ENCODE peak calls at places on chromosomes 2 and 18, in ten cellular contexts. O is fibroblast of the aortic adventitia, T is body of pancreas, G is HCT116, R is A549, Z is PC-3, H is astrocyte, V is right lobe of liver, P is foreskin fibroblast, N is epithelial cell of esophagus. Q is an unnamed sample.

GRCh38 chr2:112483047-112483473 is 1.1 kb downstream of the TTL start:
- DNase-seq in O (peak), T (peak), G (no peak), R (peak), Z (peak), H (peak), V (no peak), P (peak), N (peak), Q (peak)

GRCh38 chr2:147740211-147740927 is 104.5 kb upstream of the ACVR2A start:
- DNase-seq in O (no peak), T (no peak), G (no peak), R (no peak), Z (no peak), H (no peak), V (no peak), P (no peak), N (peak), Q (no peak)

GRCh38 chr2:148876190-148876588 is 1.2 kb downstream of the KIF5C start:
- DNase-seq in O (no peak), T (no peak), G (no peak), R (no peak), Z (no peak), H (no peak), V (no peak), P (no peak), N (no peak), Q (no peak)

GRCh38 chr2:58428286-58428552 is 187.1 kb upstream of the FANCL start:
- DNase-seq in O (no peak), T (no peak), G (no peak), R (peak), Z (no peak), H (no peak), V (no peak), P (no peak), N (peak), Q (no peak)

GRCh38 chr18:11004294-11004693 is 145.1 kb downstream of the PIEZO2 start:
- DNase-seq in O (peak), T (no peak), G (no peak), R (no peak), Z (no peak), H (no peak), V (no peak), P (no peak), N (peak), Q (peak)

GRCh38 chr2:167190053-167190452 is 301.8 kb downstream of the XIRP2 start:
- DNase-seq in O (peak), T (peak), G (no peak), R (no peak), Z (peak), H (peak), V (no peak), P (peak), N (peak), Q (no peak)

GRCh38 chr18:44693030-44693784 is 12.5 kb downstream of the SETBP1 start:
- DNase-seq in O (peak), T (no peak), G (no peak), R (no peak), Z (peak), H (peak), V (no peak), P (no peak), N (peak), Q (no peak)

GRCh38 chr2:217919204-217919603 is 83.6 kb downstream of the TNS1 start:
- DNase-seq in O (no peak), T (no peak), G (no peak), R (no peak), Z (no peak), H (no peak), V (no peak), P (no peak), N (no peak), Q (no peak)

GRCh38 chr2:113058411-113058994 is 495 bp upstream of the IL36RN start:
- DNase-seq in O (no peak), T (no peak), G (no peak), R (no peak), Z (peak), H (no peak), V (no peak), P (no peak), N (peak), Q (no peak)

GRCh38 chr2:216694201-216694825 is 1.0 kb downstream of the IGFBP5 start:
- DNase-seq in O (peak), T (peak), G (no peak), R (peak), Z (peak), H (peak), V (no peak), P (no peak), N (peak), Q (peak)

GRCh38 chr2:216694826-216695217 is 527 bp downstream of the IGFBP5 start:
- DNase-seq in O (no peak), T (no peak), G (no peak), R (no peak), Z (no peak), H (no peak), V (no peak), P (no peak), N (no peak), Q (no peak)

GRCh38 chr2:216696321-216696720 is 972 bp upstream of the IGFBP5 start:
- DNase-seq in O (no peak), T (no peak), G (no peak), R (no peak), Z (no peak), H (no peak), V (no peak), P (no peak), N (no peak), Q (no peak)

GRCh38 chr2:216696751-216697560 is 1.6 kb upstream of the IGFBP5 start:
- DNase-seq in O (peak), T (no peak), G (peak), R (peak), Z (peak), H (peak), V (no peak), P (no peak), N (peak), Q (peak)

GRCh38 chr2:216695401-216695821 is at the start of gene IGFBP5:
- DNase-seq in O (peak), T (peak), G (no peak), R (no peak), Z (peak), H (peak), V (peak), P (peak), N (peak), Q (peak)
- TF ChIP-seq CTCF in O (peak), T (no peak), G (peak), R (peak), Z (peak), H (no peak), V (no peak), P (peak), N (no peak), Q (no peak)

DNA sequence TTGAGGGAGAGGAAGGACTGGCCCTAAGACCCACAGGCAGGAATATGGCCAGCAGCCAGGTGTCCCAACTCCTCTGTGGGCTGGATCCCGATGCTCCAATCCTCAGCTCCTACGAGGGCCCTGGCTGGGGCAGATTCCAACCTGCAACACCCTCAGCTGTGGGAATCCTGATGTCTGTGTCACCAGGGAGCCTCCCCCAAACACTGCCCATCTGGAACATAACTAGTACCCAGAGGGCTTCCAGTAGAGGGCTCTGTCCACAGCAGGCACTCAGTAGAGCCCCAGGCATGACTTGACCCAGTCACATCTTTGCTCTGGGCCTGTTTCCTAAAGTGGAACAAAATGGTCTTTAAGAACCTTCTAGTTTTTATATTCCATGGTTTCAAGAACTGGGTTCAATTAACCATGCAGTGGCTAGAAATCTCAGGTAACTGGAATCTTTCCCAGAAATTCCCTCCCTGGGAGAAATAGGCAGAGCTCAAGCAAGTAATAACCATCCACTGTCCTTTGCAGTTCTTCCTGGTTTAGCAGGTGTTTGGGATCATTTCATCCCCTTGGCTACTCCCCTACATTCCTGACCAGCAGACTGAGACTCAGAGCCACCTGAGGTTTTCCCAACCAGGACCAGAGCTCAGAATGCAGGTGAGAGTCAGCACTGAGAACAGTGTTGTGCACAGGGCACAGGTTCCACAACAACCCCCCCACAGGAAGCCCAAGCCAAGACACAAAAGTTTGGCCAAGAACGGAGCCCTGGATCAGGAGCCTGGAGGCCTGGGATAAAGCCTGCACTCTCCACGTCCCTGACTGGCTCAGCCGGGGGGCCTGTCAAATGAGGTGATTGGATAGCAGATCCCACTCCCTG is 20.8 kb upstream of the LOXHD1 start:
- DNase-seq in O (no peak), T (no peak), G (peak), R (no peak), Z (peak), H (no peak), V (no peak), P (no peak), N (peak), Q (peak)
- TF ChIP-seq CTCF in O (no peak), T (no peak), G (peak), R (no peak), Z (no peak), H (no peak), V (no peak), P (peak), N (no peak), Q (no peak)

GRCh38 chr2:54497738-54498680 is 41.9 kb downstream of the SPTBN1 start:
- DNase-seq in O (peak), T (peak), G (no peak), R (no peak), Z (peak), H (no peak), V (no peak), P (no peak), N (peak), Q (peak)
- TF ChIP-seq CTCF in O (peak), T (no peak), G (peak), R (peak), Z (peak), H (peak), V (peak), P (peak), N (peak), Q (peak)

DNA sequence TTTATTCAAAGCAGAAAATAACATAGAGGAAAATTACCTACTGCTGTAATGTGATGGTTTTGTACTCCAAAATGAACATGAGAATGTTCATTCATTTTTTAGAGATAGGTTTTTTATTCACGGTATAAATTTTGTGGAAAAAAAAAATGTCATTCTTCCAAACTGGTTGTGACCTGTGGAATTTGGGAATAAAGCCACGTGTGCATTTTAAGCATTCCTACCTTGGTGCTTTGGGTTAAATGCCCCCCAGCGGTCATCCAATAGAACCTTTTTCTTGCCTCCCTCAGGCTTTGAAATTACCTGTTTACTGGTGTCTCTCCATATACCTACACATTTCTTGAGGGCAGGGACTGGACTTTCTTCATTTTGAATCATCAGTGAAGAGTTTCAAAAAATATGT is 740.7 kb downstream of the DPP10 start:
- DNase-seq in O (no peak), T (no peak), G (no peak), R (no peak), Z (no peak), H (no peak), V (no peak), P (no peak), N (no peak), Q (no peak)
- TF ChIP-seq CTCF in O (no peak), T (no peak), G (no peak), R (no peak), Z (peak), H (no peak), V (no peak), P (no peak), N (no peak), Q (no peak)

DNA sequence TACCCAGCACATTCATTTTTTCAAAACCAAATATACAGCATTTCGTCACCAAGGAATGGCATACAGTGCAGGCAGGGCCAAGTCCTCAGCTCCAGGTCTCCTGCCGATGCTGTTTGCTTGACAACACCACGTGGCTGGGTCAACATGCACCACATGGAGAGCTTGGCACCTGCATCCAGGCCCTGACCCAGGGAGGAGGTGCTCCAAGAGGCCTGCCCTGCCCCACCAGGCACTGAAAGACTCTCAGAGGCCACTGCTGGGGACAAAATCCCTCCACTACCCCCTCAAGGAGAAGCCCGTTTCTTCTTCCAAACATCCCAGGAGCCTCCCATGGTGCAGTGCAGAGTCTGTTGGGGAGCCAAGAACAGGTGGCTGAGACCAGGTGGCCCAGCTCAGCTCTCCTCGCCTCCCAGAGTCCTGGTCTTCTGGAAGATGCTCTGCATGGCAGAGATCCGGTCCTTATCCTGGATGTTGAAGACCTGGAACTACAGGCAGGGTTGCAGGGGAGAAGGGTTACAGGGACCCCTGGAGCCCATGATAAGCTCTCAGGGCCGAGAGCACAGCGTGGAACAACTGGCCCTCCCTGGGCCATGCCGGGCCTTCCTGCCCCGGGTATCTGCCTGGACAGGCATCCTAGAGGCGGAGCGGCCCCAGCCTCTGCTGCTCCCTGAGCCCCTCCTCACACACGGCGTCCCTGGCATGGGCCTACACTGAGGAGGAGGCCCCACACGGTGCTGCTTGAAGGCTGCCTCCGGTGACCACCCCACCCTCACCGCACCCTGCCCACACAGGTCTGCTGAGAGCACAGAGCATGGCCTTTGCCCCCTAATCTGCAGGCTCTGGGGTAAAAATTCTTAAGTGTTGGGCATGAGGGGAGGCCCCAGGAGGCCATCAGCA is 9.0 kb downstream of the MAB21L4 start:
- DNase-seq in O (no peak), T (peak), G (no peak), R (no peak), Z (no peak), H (no peak), V (peak), P (no peak), N (no peak), Q (no peak)
- TF ChIP-seq CTCF in O (no peak), T (no peak), G (no peak), R (no peak), Z (no peak), H (no peak), V (no peak), P (no peak), N (no peak), Q (no peak)

GRCh38 chr2:229048134-229048533 is 223.0 kb downstream of the PID1 start:
- DNase-seq in O (no peak), T (no peak), G (no peak), R (no peak), Z (no peak), H (no peak), V (no peak), P (no peak), N (no peak), Q (no peak)
- TF ChIP-seq CTCF in O (no peak), T (no peak), G (no peak), R (no peak), Z (no peak), H (no peak), V (no peak), P (no peak), N (no peak), Q (no peak)

GRCh38 chr2:100483892-100484291 is 13.6 kb downstream of the NMS start:
- DNase-seq in O (no peak), T (no peak), G (no peak), R (no peak), Z (no peak), H (no peak), V (no peak), P (no peak), N (no peak), Q (no peak)

GRCh38 chr2:100484390-100484789 is 14.1 kb downstream of the NMS start:
- DNase-seq in O (no peak), T (no peak), G (no peak), R (no peak), Z (no peak), H (no peak), V (no peak), P (no peak), N (no peak), Q (no peak)

GRCh38 chr2:100482741-100483140 is 12.5 kb downstream of the NMS start:
- DNase-seq in O (no peak), T (no peak), G (no peak), R (peak), Z (no peak), H (no peak), V (no peak), P (no peak), N (no peak), Q (no peak)
- TF ChIP-seq CTCF in O (peak), T (no peak), G (peak), R (peak), Z (peak), H (no peak), V (no peak), P (peak), N (no peak), Q (no peak)

GRCh38 chr2:126568734-126569133 is 87.2 kb upstream of the GYPC start:
- DNase-seq in O (no peak), T (no peak), G (no peak), R (no peak), Z (no peak), H (no peak), V (no peak), P (no peak), N (no peak), Q (no peak)

DNA sequence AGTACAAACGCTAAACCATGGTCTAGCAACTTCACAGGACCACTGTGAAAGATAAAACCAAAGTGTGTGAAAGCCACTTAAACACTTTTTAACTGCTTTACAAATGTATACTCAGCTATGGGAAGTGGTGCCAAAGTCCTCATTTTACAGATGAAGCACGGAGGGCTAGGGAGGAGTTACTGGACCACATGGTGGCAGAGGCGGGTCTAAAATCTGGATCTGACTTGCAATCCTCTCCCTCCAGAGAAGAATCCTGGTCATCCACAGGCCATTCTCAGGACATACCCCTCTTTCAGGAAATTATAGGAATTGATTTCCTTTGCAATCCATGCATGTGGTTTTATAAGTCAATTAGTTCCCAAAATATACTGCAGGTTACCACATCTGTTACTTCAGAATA is 84.6 kb upstream of the GYPC start:
- DNase-seq in O (no peak), T (no peak), G (no peak), R (no peak), Z (no peak), H (no peak), V (no peak), P (no peak), N (no peak), Q (peak)
- TF ChIP-seq CTCF in O (no peak), T (no peak), G (no peak), R (no peak), Z (no peak), H (no peak), V (no peak), P (no peak), N (no peak), Q (peak)

GRCh38 chr2:73907840-73908452 is 15.1 kb downstream of the ACTG2 start:
- DNase-seq in O (peak), T (peak), G (no peak), R (no peak), Z (peak), H (peak), V (no peak), P (peak), N (peak), Q (peak)
- TF ChIP-seq CTCF in O (peak), T (no peak), G (peak), R (no peak), Z (peak), H (no peak), V (peak), P (peak), N (peak), Q (peak)

Q was measured in fibroblast of villous mesenchyme.